ENCODE peak calls at places on chromosomes 5 and 9, in seven cellular contexts. B is neural progenitor cell; Y is cardiac muscle cell; P is CD4-positive, alpha-beta T cell; X is CD8-positive, alpha-beta T cell; O is lung; I is thyroid gland. N is an unnamed sample.
A peak's percentile ranks its signal among the peaks of the same experiment; 100 is the strongest.

GRCh38 chr5:68074048-68074632 is 141.4 kb upstream of the PIK3R1 start:
- DNase-seq in I (peak; percentile 48), P (no peak), Y (peak; percentile 53), O (no peak), B (no peak), X (no peak), N (no peak)

GRCh38 chr5:137666109-137666850 is 69.6 kb downstream of the KLHL3 start:
- DNase-seq in Y (peak; percentile 63), I (peak; percentile 50), P (peak; percentile 11), X (peak; percentile 53), B (no peak), O (no peak), N (no peak)

GRCh38 chr5:163104496-163104895 is 332.9 kb upstream of the CCNG1 start:
- DNase-seq in P (no peak), O (no peak), B (peak; percentile 56), X (no peak), Y (no peak), I (no peak), N (no peak)

GRCh38 chr9:116870566-116870965 is 183.5 kb downstream of the TRIM32 start:
- DNase-seq in I (no peak), P (no peak), B (no peak), O (no peak), X (no peak), Y (no peak), N (no peak)

GRCh38 chr9:38032266-38032830 is 36.7 kb downstream of the SHB start:
- DNase-seq in O (peak; percentile 50), X (no peak), B (no peak), I (peak; percentile 75), Y (no peak), P (no peak), N (no peak)

GRCh38 chr5:85077581-85077980 is 692.9 kb upstream of the EDIL3 start:
- DNase-seq in Y (no peak), B (no peak), X (no peak), O (no peak), P (no peak), I (no peak), N (no peak)

GRCh38 chr9:98795970-98796363 is 388 bp downstream of the ANKS6 start:
- DNase-seq in Y (no peak), O (no peak), B (peak; percentile 55), P (no peak), X (no peak), I (peak; percentile 62), N (no peak)

GRCh38 chr5:62606878-62607277 is 28.3 kb downstream of the LRRC70 start:
- DNase-seq in O (no peak), B (no peak), I (no peak), P (no peak), Y (peak; percentile 85), X (no peak), N (no peak)

GRCh38 chr9:37969130-37969529 is 65.2 kb upstream of the SLC25A51 start:
- DNase-seq in Y (peak; percentile 82), P (no peak), B (no peak), X (no peak), O (no peak), I (no peak), N (no peak)

GRCh38 chr5:31113101-31113500 is 80.4 kb upstream of the CDH6 start:
- DNase-seq in O (no peak), Y (peak; percentile 60), P (no peak), B (no peak), I (no peak), X (no peak), N (no peak)

GRCh38 chr5:43010956-43011355 is 29.2 kb downstream of the ANXA2R start:
- DNase-seq in P (no peak), I (no peak), X (no peak), Y (no peak), O (no peak), B (no peak), N (no peak)

GRCh38 chr9:82604947-82605656 is 457.8 kb downstream of the RASEF start:
- DNase-seq in B (no peak), O (no peak), Y (peak; percentile 32), X (no peak), P (no peak), I (no peak), N (no peak)

GRCh38 chr9:109418827-109419226 is 79.3 kb downstream of the PTPN3 start:
- DNase-seq in B (peak; percentile 80), O (no peak), X (no peak), I (peak; percentile 47), P (no peak), Y (no peak), N (no peak)

GRCh38 chr5:127892467-127893207 is 189.4 kb downstream of the CCDC192 start:
- DNase-seq in X (no peak), I (no peak), O (no peak), Y (peak; percentile 72), P (no peak), B (no peak), N (no peak)

GRCh38 chr9:91583161-91583875 is 159.7 kb upstream of the NFIL3 start:
- DNase-seq in O (no peak), P (no peak), I (no peak), X (no peak), B (no peak), Y (no peak), N (no peak)

GRCh38 chr5:143479394-143479793 is 75.9 kb upstream of the NR3C1 start:
- DNase-seq in P (no peak), O (no peak), Y (no peak), B (no peak), I (no peak), X (no peak), N (no peak)

GRCh38 chr9:102779341-102779740 is 215.8 kb upstream of the CYLC2 start:
- DNase-seq in Y (no peak), O (no peak), P (no peak), B (no peak), I (no peak), X (no peak), N (no peak)

GRCh38 chr5:67257500-67257899 is 60.9 kb upstream of the CD180 start:
- DNase-seq in Y (no peak), B (no peak), P (no peak), O (no peak), I (no peak), X (no peak), N (no peak)

GRCh38 chr5:79143684-79144379 is 32.2 kb downstream of the BHMT start:
- DNase-seq in X (no peak), I (no peak), Y (peak; percentile 6), O (no peak), B (no peak), P (no peak), N (no peak)

DNA sequence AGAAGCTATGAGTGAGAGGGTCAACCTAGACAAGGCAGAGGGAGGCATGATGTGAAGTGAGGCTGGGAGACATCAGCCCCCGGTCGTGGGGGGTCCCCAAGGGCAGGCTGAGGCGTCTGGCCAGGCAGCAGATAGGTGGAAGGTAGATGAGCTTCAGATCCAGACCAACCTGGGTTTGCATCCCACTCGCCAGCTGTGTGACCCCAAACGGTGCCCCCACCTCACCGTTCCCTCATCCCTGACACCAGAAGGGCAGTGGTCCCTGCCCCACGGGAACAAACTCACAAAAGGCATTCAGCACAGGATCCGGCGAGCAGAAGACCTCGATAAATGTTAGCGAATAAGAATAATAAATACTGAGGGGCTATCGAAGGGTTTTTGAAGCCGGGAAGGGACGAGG is 27.5 kb upstream of the LMX1B start:
- DNase-seq in Y (no peak), O (no peak), B (no peak), I (no peak), P (no peak), X (no peak), N (no peak)
- H3K27me3 ChIP-seq in Y (peaks cover 3% of the 10 kb centered on the region), O (no peaks in the 10 kb centered on the region), B (no peaks in the 10 kb centered on the region), I (no peaks in the 10 kb centered on the region), P (peaks cover 44% of the 10 kb centered on the region), X (no peaks in the 10 kb centered on the region), N (peaks cover 34% of the 10 kb centered on the region)

DNA sequence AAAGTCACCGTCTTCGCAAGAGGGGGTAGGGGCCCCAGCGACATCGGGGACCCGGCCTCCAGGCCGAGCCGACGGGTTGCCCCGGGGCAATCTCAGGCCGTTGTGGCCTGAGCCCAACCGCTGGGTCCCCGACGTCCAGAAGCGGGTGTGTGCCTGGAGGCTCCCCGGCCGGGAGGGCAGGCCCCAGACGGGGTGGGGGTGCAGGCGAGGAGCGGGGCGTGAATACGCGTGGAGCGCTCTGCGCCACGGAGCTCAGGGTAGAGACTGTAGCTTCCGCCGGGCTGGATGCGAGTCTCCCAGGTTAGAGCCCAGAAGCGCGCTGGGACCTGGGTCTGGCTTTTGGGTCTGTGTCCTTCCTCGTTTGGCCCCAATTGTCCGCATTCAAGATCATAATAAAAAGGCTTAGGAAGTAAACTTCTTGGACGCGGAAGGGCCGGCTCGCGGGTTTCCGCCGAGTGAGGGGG is 3.5 kb downstream of the BARX1 start:
- DNase-seq in Y (no peak), I (no peak), B (peak; percentile 29), O (no peak), X (no peak), P (no peak), N (no peak)
- H3K27me3 ChIP-seq in Y (peaks cover 98% of the 10 kb centered on the region), I (peaks cover 76% of the 10 kb centered on the region), B (peaks cover 98% of the 10 kb centered on the region), O (peaks cover 9% of the 10 kb centered on the region), X (peaks cover 53% of the 10 kb centered on the region), P (peaks cover 87% of the 10 kb centered on the region), N (no peaks in the 10 kb centered on the region)

GRCh38 chr5:168693297-168693696 is 114.1 kb upstream of the PANK3 start:
- DNase-seq in B (no peak), I (no peak), P (no peak), Y (no peak), O (no peak), X (no peak), N (no peak)
- H3K27me3 ChIP-seq in B (peaks cover 23% of the 10 kb centered on the region), I (no peaks in the 10 kb centered on the region), P (peaks cover 5% of the 10 kb centered on the region), Y (no peaks in the 10 kb centered on the region), O (no peaks in the 10 kb centered on the region), X (no peaks in the 10 kb centered on the region), N (no peaks in the 10 kb centered on the region)

DNA sequence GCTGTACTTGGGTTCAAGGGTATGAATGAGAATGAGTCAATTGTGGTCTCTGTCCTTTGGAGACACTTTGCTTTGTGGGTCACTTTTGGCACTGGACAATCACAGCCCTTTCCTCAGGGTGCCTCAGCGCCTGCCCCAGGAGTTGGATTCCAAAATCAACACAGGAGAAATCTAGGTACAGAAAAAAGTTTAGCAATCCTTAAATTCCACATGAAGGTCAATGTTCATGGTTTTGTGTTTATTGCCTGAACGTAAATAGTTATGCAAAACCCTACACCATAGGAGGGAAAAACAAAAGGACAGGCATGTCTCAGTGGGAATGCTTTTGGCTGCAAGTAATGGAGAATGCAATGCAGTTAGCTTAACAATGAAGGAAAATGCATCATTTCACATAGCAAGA is 6.6 kb upstream of the HMCN2 start:
- DNase-seq in P (no peak), Y (no peak), O (no peak), I (no peak), B (no peak), X (no peak), N (no peak)
- H3K27me3 ChIP-seq in P (peaks cover 35% of the 10 kb centered on the region), Y (peaks cover 23% of the 10 kb centered on the region), O (no peaks in the 10 kb centered on the region), I (no peaks in the 10 kb centered on the region), B (peaks cover 3% of the 10 kb centered on the region), X (peaks cover 5% of the 10 kb centered on the region), N (peaks cover 38% of the 10 kb centered on the region)

GRCh38 chr5:3593771-3594513 is 1.7 kb upstream of the IRX1 start:
- DNase-seq in P (no peak), O (no peak), B (peak; percentile 32), I (no peak), Y (no peak), X (no peak), N (no peak)
- H3K27me3 ChIP-seq in P (peaks cover 81% of the 10 kb centered on the region), O (peaks cover 14% of the 10 kb centered on the region), B (peaks cover 100% of the 10 kb centered on the region), I (peaks cover 42% of the 10 kb centered on the region), Y (peaks cover 92% of the 10 kb centered on the region), X (peaks cover 8% of the 10 kb centered on the region), N (peaks cover 91% of the 10 kb centered on the region)

DNA sequence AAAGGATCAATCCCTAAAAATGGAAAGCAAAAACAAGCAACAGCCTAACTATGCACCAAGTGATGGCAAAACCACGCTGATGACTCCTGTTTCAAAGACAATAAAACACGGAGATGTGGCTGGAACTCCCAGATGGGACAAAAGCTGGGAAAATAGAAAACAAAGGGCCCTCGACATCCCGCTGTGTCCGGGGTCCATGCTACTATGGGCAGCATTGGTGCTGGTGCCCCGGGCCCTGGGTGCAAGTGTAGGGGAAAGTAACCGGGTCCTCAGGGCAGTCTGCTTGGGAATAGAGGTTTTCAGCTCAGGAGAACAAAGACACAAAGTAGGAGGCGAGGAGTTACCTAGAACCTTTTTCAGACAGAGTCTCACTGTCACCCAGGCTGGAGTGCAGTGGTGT is 46.1 kb downstream of the MRPL36 start:
- DNase-seq in O (no peak), Y (no peak), B (no peak), P (no peak), X (no peak), I (no peak), N (peak; percentile 5)
- H3K27me3 ChIP-seq in O (peaks cover 4% of the 10 kb centered on the region), Y (no peaks in the 10 kb centered on the region), B (no peaks in the 10 kb centered on the region), P (peaks cover 5% of the 10 kb centered on the region), X (no peaks in the 10 kb centered on the region), I (no peaks in the 10 kb centered on the region), N (no peaks in the 10 kb centered on the region)

N was measured in tibial artery.